ENCODE peak calls at places on chromosomes 13 and 19, in ten cellular contexts. K is Panc1, Z is GM12892, V is endothelial cell of umbilical vein, J is HCT116, G is transverse colon, F is GM12891, I is stomach, C is K562, T is GM23338. O is an unnamed sample.

GRCh38 chr13:111241006-111241755 is 79.3 kb upstream of the TEX29 start:
- DNase-seq in K (no peak), Z (no peak), V (no peak), J (no peak), G (no peak), F (no peak), I (no peak), C (no peak), T (peak), O (no peak)

GRCh38 chr19:455031-455705 is 5.7 kb downstream of the SHC2 start:
- DNase-seq in K (no peak), Z (no peak), V (no peak), J (no peak), G (no peak), F (no peak), I (no peak), C (no peak), T (no peak), O (no peak)

GRCh38 chr19:34662919-34663318 is 14.0 kb downstream of the SCGB2B2 start:
- DNase-seq in K (no peak), Z (no peak), V (peak), J (peak), G (no peak), F (no peak), I (no peak), C (peak), T (peak), O (no peak)

GRCh38 chr13:97269603-97270002 is 47.5 kb downstream of the MBNL2 start:
- DNase-seq in K (no peak), Z (no peak), V (no peak), J (no peak), G (no peak), F (no peak), I (no peak), C (no peak), T (no peak), O (no peak)

GRCh38 chr13:98563071-98563470 is 13.8 kb downstream of the STK24 start:
- DNase-seq in K (no peak), Z (no peak), V (no peak), J (no peak), G (no peak), F (no peak), I (no peak), C (no peak), T (peak), O (no peak)

GRCh38 chr19:39403331-39404312 is 3.0 kb upstream of the ZFP36 start:
- DNase-seq in K (peak), Z (peak), V (peak), J (peak), G (peak), F (peak), I (peak), C (peak), T (peak), O (peak)

GRCh38 chr13:104823709-104824108 is 1711.8 kb downstream of the EFNB2 start:
- DNase-seq in K (no peak), Z (no peak), V (no peak), J (no peak), G (no peak), F (no peak), I (no peak), C (no peak), T (no peak), O (no peak)

GRCh38 chr19:16206046-16206605 is 8.4 kb downstream of the AP1M1 start:
- DNase-seq in K (no peak), Z (peak), V (no peak), J (no peak), G (no peak), F (no peak), I (no peak), C (no peak), T (no peak), O (no peak)

GRCh38 chr13:40385858-40386180 is 280.6 kb downstream of the FOXO1 start:
- DNase-seq in K (no peak), Z (no peak), V (no peak), J (no peak), G (no peak), F (no peak), I (no peak), C (no peak), T (no peak), O (no peak)

GRCh38 chr13:42000836-42001235 is 39.9 kb upstream of the VWA8 start:
- DNase-seq in K (no peak), Z (no peak), V (no peak), J (no peak), G (no peak), F (no peak), I (no peak), C (no peak), T (peak), O (no peak)

GRCh38 chr19:5591476-5591875 is 23.7 kb upstream of the TINCR start:
- DNase-seq in K (no peak), Z (no peak), V (no peak), J (no peak), G (no peak), F (no peak), I (no peak), C (no peak), T (no peak), O (no peak)

GRCh38 chr19:3098141-3098514 is 4.0 kb downstream of the GNA11 start:
- DNase-seq in K (no peak), Z (no peak), V (peak), J (no peak), G (no peak), F (no peak), I (no peak), C (no peak), T (no peak), O (no peak)

GRCh38 chr19:16273005-16273404 is 51.6 kb upstream of the KLF2 start:
- DNase-seq in K (no peak), Z (no peak), V (no peak), J (no peak), G (no peak), F (no peak), I (no peak), C (no peak), T (peak), O (peak)

GRCh38 chr19:10760268-10760944 is 42.5 kb downstream of the DNM2 start:
- DNase-seq in K (no peak), Z (no peak), V (no peak), J (peak), G (peak), F (no peak), I (no peak), C (no peak), T (no peak), O (no peak)

GRCh38 chr13:112813552-112813951 is 123.7 kb downstream of the ATP11A start:
- DNase-seq in K (no peak), Z (no peak), V (no peak), J (no peak), G (no peak), F (no peak), I (peak), C (no peak), T (no peak), O (no peak)

GRCh38 chr19:40798223-40798996 is 581 bp upstream of the EGLN2 start:
- DNase-seq in K (peak), Z (peak), V (peak), J (peak), G (peak), F (peak), I (peak), C (peak), T (peak), O (peak)
- TF ChIP-seq POLR2AphosphoS5 in K (no peak), Z (no peak), V (no peak), J (no peak), G (peak), F (peak), I (peak), C (no peak), T (peak), O (peak)

GRCh38 chr13:44221657-44222056 is 152.0 kb upstream of the SERP2 start:
- DNase-seq in K (no peak), Z (no peak), V (no peak), J (no peak), G (no peak), F (no peak), I (no peak), C (no peak), T (no peak), O (no peak)
- TF ChIP-seq POLR2AphosphoS5 in K (no peak), Z (no peak), V (no peak), J (no peak), G (no peak), F (no peak), I (no peak), C (no peak), T (no peak), O (no peak)

GRCh38 chr19:54203151-54203611 is 2.5 kb downstream of the RPS9 start:
- DNase-seq in K (no peak), Z (no peak), V (no peak), J (no peak), G (no peak), F (no peak), I (peak), C (no peak), T (no peak), O (no peak)

GRCh38 chr19:54196514-54196913 is 4.1 kb upstream of the RPS9 start:
- DNase-seq in K (no peak), Z (no peak), V (no peak), J (no peak), G (no peak), F (no peak), I (no peak), C (no peak), T (no peak), O (no peak)

GRCh38 chr19:54201172-54201701 is 579 bp downstream of the RPS9 start:
- DNase-seq in K (no peak), Z (no peak), V (no peak), J (no peak), G (no peak), F (no peak), I (no peak), C (no peak), T (no peak), O (no peak)

GRCh38 chr19:54201980-54202379 is 1.3 kb downstream of the RPS9 start:
- DNase-seq in K (no peak), Z (no peak), V (no peak), J (no peak), G (no peak), F (no peak), I (no peak), C (no peak), T (no peak), O (no peak)

DNA sequence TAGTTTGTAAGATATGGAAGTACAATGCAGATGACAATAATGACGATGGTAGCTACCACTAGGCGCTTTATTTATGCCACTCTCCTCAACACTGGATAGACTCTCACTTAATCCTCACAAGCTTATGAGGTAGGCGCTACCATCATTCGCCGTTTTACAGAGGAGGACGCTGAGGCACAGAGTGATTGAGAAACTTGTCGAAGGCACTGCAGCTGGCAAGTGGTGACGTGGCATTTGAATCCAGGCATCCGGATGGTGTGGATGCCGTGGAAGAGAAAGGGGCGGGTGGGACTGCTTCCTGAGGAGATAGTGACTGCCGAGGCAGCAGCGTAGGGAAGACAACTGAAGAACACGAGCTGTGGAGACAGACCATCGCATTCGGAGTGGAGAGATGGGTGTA is 1.3 kb upstream of the RPS9 start:
- DNase-seq in K (no peak), Z (no peak), V (no peak), J (no peak), G (no peak), F (no peak), I (no peak), C (no peak), T (no peak), O (no peak)
- TF ChIP-seq POLR2AphosphoS5 in K (peak), Z (no peak), V (no peak), J (no peak), G (no peak), F (no peak), I (no peak), C (no peak), T (no peak), O (no peak)

GRCh38 chr19:18542936-18543813 is at the start of gene FKBP8:
- DNase-seq in K (no peak), Z (peak), V (peak), J (peak), G (peak), F (peak), I (peak), C (peak), T (peak), O (peak)

GRCh38 chr19:18539372-18539771 is 4.0 kb downstream of the FKBP8 start:
- DNase-seq in K (no peak), Z (no peak), V (no peak), J (no peak), G (no peak), F (no peak), I (no peak), C (no peak), T (no peak), O (no peak)

GRCh38 chr19:18541258-18541991 is 1.9 kb downstream of the FKBP8 start:
- DNase-seq in K (no peak), Z (no peak), V (no peak), J (no peak), G (no peak), F (no peak), I (no peak), C (no peak), T (no peak), O (no peak)

GRCh38 chr19:18541992-18542935 is 1.1 kb downstream of the FKBP8 start:
- DNase-seq in K (no peak), Z (no peak), V (no peak), J (no peak), G (no peak), F (no peak), I (no peak), C (no peak), T (peak), O (no peak)

DNA sequence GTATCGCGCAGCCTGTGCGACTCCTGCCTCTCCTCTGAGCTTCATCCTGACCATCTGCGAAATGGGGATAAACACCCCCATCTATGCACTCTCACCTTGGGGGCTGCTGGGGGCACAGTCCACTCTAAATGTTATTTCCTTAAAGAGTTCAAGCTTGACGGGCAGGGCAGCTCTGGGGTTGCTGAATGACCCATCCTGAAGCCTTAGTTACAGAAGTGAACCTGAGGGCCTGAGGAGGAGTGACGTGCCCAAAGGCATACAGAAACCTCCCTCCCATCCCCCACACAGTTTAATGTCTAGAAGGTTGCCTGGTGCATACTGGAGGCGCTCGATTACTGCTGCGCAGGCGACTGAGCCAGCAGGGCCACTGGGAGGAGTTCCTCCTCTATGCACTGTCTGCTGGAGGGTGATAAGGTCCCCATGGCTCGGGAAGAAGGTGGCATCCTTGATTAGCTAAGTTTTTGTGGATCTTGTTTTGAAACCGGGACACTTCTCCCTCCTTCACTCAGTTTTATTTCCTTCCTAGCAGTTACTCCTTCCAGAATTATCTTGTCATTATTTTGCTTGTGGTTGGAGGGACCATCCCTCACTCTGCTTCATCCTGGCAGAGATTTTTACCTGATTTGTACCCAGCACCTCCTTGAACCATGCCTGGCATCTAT is 572 bp upstream of the FKBP8 start:
- DNase-seq in K (peak), Z (peak), V (peak), J (peak), G (peak), F (peak), I (peak), C (peak), T (peak), O (peak)
- TF ChIP-seq POLR2AphosphoS5 in K (no peak), Z (peak), V (no peak), J (peak), G (no peak), F (no peak), I (no peak), C (peak), T (peak), O (no peak)

GRCh38 chr19:11848594-11849263 is at the start of gene ZNF439:
- DNase-seq in K (peak), Z (peak), V (peak), J (no peak), G (peak), F (peak), I (peak), C (peak), T (peak), O (peak)

GRCh38 chr19:11849264-11849615 is 714 bp downstream of the ZNF439 start:
- DNase-seq in K (no peak), Z (no peak), V (no peak), J (no peak), G (no peak), F (peak), I (no peak), C (no peak), T (peak), O (no peak)

GRCh38 chr19:11848200-11848593 is 329 bp upstream of the ZNF439 start:
- DNase-seq in K (no peak), Z (no peak), V (no peak), J (no peak), G (no peak), F (no peak), I (no peak), C (no peak), T (no peak), O (no peak)

DNA sequence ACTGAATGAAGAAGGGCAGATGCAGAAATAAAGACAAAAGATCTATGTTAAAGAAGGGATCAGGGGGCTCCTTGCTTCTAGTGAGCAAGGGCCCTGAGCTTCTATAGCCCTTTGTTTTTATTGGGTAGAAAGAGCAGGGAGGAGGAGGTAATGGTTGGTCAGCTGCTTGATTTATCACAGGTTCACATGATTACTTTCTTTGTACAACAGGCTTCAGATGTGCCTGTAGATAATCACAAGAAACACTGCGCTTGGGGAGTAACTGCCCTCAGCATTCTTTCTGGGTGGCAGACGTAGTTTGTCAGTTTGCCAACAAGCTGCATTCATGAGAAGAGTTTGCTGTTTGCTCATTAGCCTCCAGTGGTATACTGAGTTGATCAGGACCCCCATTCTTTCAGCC is 4.8 kb upstream of the ZNF439 start:
- DNase-seq in K (no peak), Z (no peak), V (no peak), J (no peak), G (no peak), F (no peak), I (no peak), C (no peak), T (no peak), O (no peak)
- TF ChIP-seq POLR2AphosphoS5 in K (no peak), Z (no peak), V (no peak), J (no peak), G (no peak), F (no peak), I (no peak), C (no peak), T (no peak), O (no peak)

DNA sequence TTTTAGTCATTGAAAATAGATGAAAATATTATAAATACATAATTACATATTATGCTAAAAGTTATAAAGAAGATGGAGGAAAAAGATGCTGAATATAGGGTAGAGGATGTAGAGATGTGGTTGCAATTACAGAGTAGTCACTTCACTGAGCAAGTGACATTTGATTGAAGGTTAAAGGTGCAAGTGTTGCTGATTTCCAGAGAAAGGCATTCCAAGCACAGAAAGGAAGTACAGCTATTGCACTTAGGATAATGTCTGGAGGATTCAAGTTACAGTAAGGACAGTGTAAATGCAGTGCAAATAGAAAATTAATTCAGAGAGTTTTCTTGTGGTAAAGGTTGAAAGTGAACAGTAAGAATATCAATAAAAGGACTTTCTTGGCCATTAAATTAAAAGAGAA is 1721.8 kb downstream of the PCDH9 start:
- DNase-seq in K (no peak), Z (no peak), V (no peak), J (no peak), G (no peak), F (no peak), I (no peak), C (no peak), T (no peak), O (no peak)
- TF ChIP-seq POLR2AphosphoS5 in K (no peak), Z (no peak), V (no peak), J (no peak), G (no peak), F (no peak), I (no peak), C (no peak), T (no peak), O (no peak)